ENCODE peak calls at places on chromosome 14, in seven cellular contexts. Q is GM03348; U is cardiac fibroblast; I is left ventricle myocardium inferior; Y is HCT116; D is activated CD8-positive, alpha-beta memory T cell treated with anti-CD3 and anti-CD28 coated beads for 24 hours; L is GM23338. T is an unnamed sample.

GRCh38 chr14:64671591-64671990 is 32.6 kb upstream of the PLEKHG3 start:
- DNase-seq in Q (peak; percentile 79), U (peak; percentile 85), I (no peak), Y (peak; percentile 60), D (no peak), L (peak; percentile 85), T (peak; percentile 25)

GRCh38 chr14:70097576-70098256 is 91.0 kb downstream of the SLC8A3 start:
- DNase-seq in Q (no peak), U (no peak), I (no peak), Y (no peak), D (no peak), L (no peak), T (no peak)

GRCh38 chr14:85471744-85472143 is 58.2 kb upstream of the FLRT2 start:
- DNase-seq in Q (peak; percentile 76), U (peak; percentile 88), I (no peak), Y (no peak), D (no peak), L (no peak), T (peak; percentile 73)

GRCh38 chr14:57273236-57273635 is 4.5 kb downstream of the AP5M1 start:
- DNase-seq in Q (no peak), U (no peak), I (no peak), Y (no peak), D (no peak), L (no peak), T (no peak)

GRCh38 chr14:54881235-54881760 is 21.3 kb downstream of the GCH1 start:
- DNase-seq in Q (peak; percentile 48), U (peak; percentile 69), I (no peak), Y (no peak), D (peak; percentile 71), L (no peak), T (no peak)

GRCh38 chr14:51070732-51071131 is 24.2 kb downstream of the TRIM9 start:
- DNase-seq in Q (no peak), U (no peak), I (no peak), Y (no peak), D (no peak), L (no peak), T (no peak)

GRCh38 chr14:36524220-36524837 is 4.3 kb upstream of the NKX2-1 start:
- DNase-seq in Q (no peak), U (no peak), I (no peak), Y (no peak), D (no peak), L (peak; percentile 87), T (no peak)

GRCh38 chr14:93991212-93991611 is 5.9 kb upstream of the CCDC197 start:
- DNase-seq in Q (no peak), U (no peak), I (no peak), Y (no peak), D (no peak), L (no peak), T (no peak)

GRCh38 chr14:68927956-68928675 is 51.0 kb downstream of the ACTN1 start:
- DNase-seq in Q (no peak), U (no peak), I (no peak), Y (no peak), D (no peak), L (no peak), T (no peak)

GRCh38 chr14:92963301-92964123 is 40.6 kb downstream of the CHGA start:
- DNase-seq in Q (no peak), U (no peak), I (peak; percentile 15), Y (no peak), D (no peak), L (no peak), T (no peak)

GRCh38 chr14:65958664-65959562 is 527.3 kb upstream of the CCDC196 start:
- DNase-seq in Q (peak; percentile 66), U (peak; percentile 47), I (no peak), Y (peak; percentile 15), D (no peak), L (peak; percentile 80), T (no peak)

GRCh38 chr14:100078216-100078780 is 13.1 kb downstream of the EVL start:
- DNase-seq in Q (no peak), U (no peak), I (no peak), Y (no peak), D (no peak), L (no peak), T (no peak)

GRCh38 chr14:57871487-57872080 is 5.7 kb upstream of the SLC35F4 start:
- DNase-seq in Q (peak; percentile 81), U (peak; percentile 62), I (no peak), Y (peak; percentile 35), D (no peak), L (peak; percentile 77), T (peak; percentile 19)

GRCh38 chr14:23324455-23324846 is 3.2 kb downstream of the PABPN1 start:
- DNase-seq in Q (no peak), U (no peak), I (no peak), Y (no peak), D (no peak), L (no peak), T (no peak)

GRCh38 chr14:52391866-52392600 is 77.9 kb downstream of the PTGER2 start:
- DNase-seq in Q (peak; percentile 57), U (peak; percentile 32), I (no peak), Y (peak; percentile 13), D (no peak), L (no peak), T (no peak)

GRCh38 chr14:95511687-95512086 is 4.8 kb downstream of the SYNE3 start:
- DNase-seq in Q (no peak), U (no peak), I (no peak), Y (no peak), D (no peak), L (no peak), T (no peak)

GRCh38 chr14:23120405-23121251 is 1.6 kb upstream of the CEBPE start:
- DNase-seq in Q (peak; percentile 92), U (peak; percentile 92), I (peak; percentile 87), Y (peak; percentile 73), D (peak; percentile 92), L (peak; percentile 95), T (peak; percentile 96)

GRCh38 chr14:92450351-92451070 is 63.1 kb upstream of the RIN3 start:
- DNase-seq in Q (no peak), U (no peak), I (no peak), Y (no peak), D (no peak), L (no peak), T (no peak)

GRCh38 chr14:68399971-68400370 is 392.9 kb downstream of the ZFP36L1 start:
- DNase-seq in Q (no peak), U (no peak), I (no peak), Y (no peak), D (no peak), L (no peak), T (no peak)

GRCh38 chr14:104734051-104734587 is 10.1 kb downstream of the ADSS1 start:
- DNase-seq in Q (no peak), U (no peak), I (no peak), Y (no peak), D (no peak), L (no peak), T (no peak)

GRCh38 chr14:24692382-24693352 is 58.7 kb upstream of the GZMB start:
- DNase-seq in Q (no peak), U (no peak), I (no peak), Y (no peak), D (peak; percentile 78), L (no peak), T (no peak)

GRCh38 chr14:34450542-34450915 is 11.5 kb downstream of the SPTSSA start:
- DNase-seq in Q (no peak), U (no peak), I (no peak), Y (no peak), D (no peak), L (no peak), T (no peak)

GRCh38 chr14:64440494-64440893 is 24.8 kb upstream of the AKAP5 start:
- DNase-seq in Q (peak; percentile 34), U (peak; percentile 40), I (no peak), Y (no peak), D (no peak), L (no peak), T (no peak)